ENCODE peak calls at places on chromosomes 7 and 10, in eight cellular contexts. F, C, G, Y, L, K, V and H are unnamed samples.

GRCh38 chr7:37643876-37644275 is 39.7 kb upstream of the GPR141 start:
- DNase-seq in F (peak; percentile 75), C (no peak), G (no peak), Y (no peak), L (no peak), K (no peak), V (no peak), H (no peak)

GRCh38 chr10:63666836-63667383 is 145.7 kb downstream of the REEP3 start:
- DNase-seq in F (no peak), C (peak; percentile 96), G (peak; percentile 49), Y (no peak), L (no peak), K (no peak), V (no peak), H (no peak)

GRCh38 chr10:95343573-95343972 is 52.8 kb upstream of the PDLIM1 start:
- DNase-seq in F (peak; percentile 24), C (no peak), G (no peak), Y (no peak), L (no peak), K (no peak), V (no peak), H (no peak)

GRCh38 chr7:2451171-2452073 is 24.8 kb downstream of the GRIFIN start:
- DNase-seq in F (peak; percentile 91), C (peak; percentile 72), G (peak; percentile 48), Y (peak; percentile 94), L (peak; percentile 77), K (peak; percentile 91), V (peak; percentile 66), H (peak; percentile 90)

GRCh38 chr7:887488-887820 is 11.1 kb downstream of the GET4 start:
- DNase-seq in F (no peak), C (no peak), G (no peak), Y (no peak), L (no peak), K (no peak), V (no peak), H (no peak)

GRCh38 chr10:15262036-15262713 is 93.7 kb upstream of the NMT2 start:
- DNase-seq in F (no peak), C (peak; percentile 65), G (no peak), Y (peak; percentile 24), L (no peak), K (no peak), V (no peak), H (no peak)

GRCh38 chr7:30526163-30526562 is 21.5 kb upstream of the GGCT start:
- DNase-seq in F (no peak), C (no peak), G (no peak), Y (no peak), L (no peak), K (no peak), V (no peak), H (no peak)

GRCh38 chr7:140019172-140019571 is 43.6 kb downstream of the PARP12 start:
- DNase-seq in F (no peak), C (no peak), G (no peak), Y (no peak), L (no peak), K (no peak), V (no peak), H (no peak)

GRCh38 chr10:49371967-49372366 is 23.9 kb downstream of the DRGX start:
- DNase-seq in F (peak; percentile 4), C (no peak), G (no peak), Y (no peak), L (no peak), K (peak; percentile 29), V (no peak), H (no peak)

GRCh38 chr10:132418520-132419416 is 21.8 kb downstream of the PWWP2B start:
- DNase-seq in F (peak; percentile 89), C (no peak), G (no peak), Y (peak; percentile 68), L (peak; percentile 35), K (peak; percentile 94), V (no peak), H (peak; percentile 87)

GRCh38 chr7:41825927-41826480 is 123.1 kb upstream of the INHBA start:
- DNase-seq in F (no peak), C (peak; percentile 13), G (no peak), Y (no peak), L (no peak), K (no peak), V (no peak), H (no peak)

GRCh38 chr10:76149602-76150138 is 718.2 kb downstream of the LRMDA start:
- DNase-seq in F (no peak), C (no peak), G (no peak), Y (no peak), L (no peak), K (no peak), V (no peak), H (no peak)

GRCh38 chr7:74365320-74366022 is 76.3 kb downstream of the CLIP2 start:
- DNase-seq in F (peak; percentile 97), C (peak; percentile 58), G (no peak), Y (peak; percentile 95), L (no peak), K (peak; percentile 89), V (no peak), H (peak; percentile 69)

GRCh38 chr10:16644146-16644545 is 122.5 kb upstream of the C1QL3 start:
- DNase-seq in F (no peak), C (peak; percentile 50), G (peak; percentile 81), Y (no peak), L (no peak), K (no peak), V (no peak), H (no peak)

GRCh38 chr7:111438369-111439289 is 123.7 kb downstream of the IMMP2L start:
- DNase-seq in F (peak; percentile 57), C (peak; percentile 77), G (peak; percentile 21), Y (no peak), L (no peak), K (no peak), V (no peak), H (no peak)

GRCh38 chr10:70694410-70695179 is 22.3 kb downstream of the ADAMTS14 start:
- DNase-seq in F (no peak), C (peak; percentile 64), G (no peak), Y (no peak), L (no peak), K (no peak), V (no peak), H (no peak)

GRCh38 chr7:157445956-157446295 is 109.1 kb downstream of the DNAJB6 start:
- DNase-seq in F (no peak), C (no peak), G (no peak), Y (no peak), L (no peak), K (peak; percentile 27), V (no peak), H (no peak)

GRCh38 chr7:113188396-113188795 is 70.0 kb upstream of the SMIM30 start:
- DNase-seq in F (no peak), C (no peak), G (no peak), Y (no peak), L (no peak), K (no peak), V (no peak), H (no peak)

GRCh38 chr7:70580161-70580560 is 551.8 kb upstream of the GALNT17 start:
- DNase-seq in F (peak; percentile 80), C (no peak), G (no peak), Y (no peak), L (no peak), K (no peak), V (no peak), H (no peak)

GRCh38 chr10:127991543-127992255 is 84.8 kb downstream of the PTPRE start:
- DNase-seq in F (no peak), C (no peak), G (no peak), Y (no peak), L (no peak), K (no peak), V (no peak), H (peak; percentile 59)

GRCh38 chr7:152054377-152055230 is 29.1 kb downstream of the GALNT11 start:
- DNase-seq in F (peak; percentile 56), C (peak; percentile 85), G (peak; percentile 36), Y (no peak), L (no peak), K (no peak), V (no peak), H (no peak)

GRCh38 chr10:27550823-27551222 is 46.7 kb downstream of the RAB18 start:
- DNase-seq in F (no peak), C (no peak), G (no peak), Y (no peak), L (no peak), K (no peak), V (no peak), H (no peak)

GRCh38 chr7:2572101-2572842 is 13.5 kb downstream of the IQCE start:
- DNase-seq in F (peak; percentile 83), C (peak; percentile 58), G (peak; percentile 51), Y (no peak), L (no peak), K (peak; percentile 81), V (no peak), H (peak; percentile 73)

GRCh38 chr10:22252286-22252800 is 34.5 kb upstream of the EBLN1 start:
- DNase-seq in F (peak; percentile 58), C (peak; percentile 60), G (peak; percentile 28), Y (no peak), L (peak; percentile 33), K (peak; percentile 57), V (peak; percentile 19), H (peak; percentile 92)

GRCh38 chr7:12741951-12742575 is 54.6 kb downstream of the ARL4A start:
- DNase-seq in F (no peak), C (no peak), G (peak; percentile 16), Y (no peak), L (no peak), K (no peak), V (no peak), H (no peak)

GRCh38 chr10:72308320-72308987 is 34.7 kb downstream of the DDIT4 start:
- DNase-seq in F (peak; percentile 86), C (peak; percentile 98), G (peak; percentile 92), Y (no peak), L (no peak), K (peak; percentile 92), V (no peak), H (no peak)

GRCh38 chr7:64905133-64905532 is 2.1 kb downstream of the ZNF273 start:
- DNase-seq in F (no peak), C (no peak), G (no peak), Y (no peak), L (no peak), K (no peak), V (no peak), H (no peak)

GRCh38 chr10:30606313-30606712 is 23.2 kb downstream of the LYZL2 start:
- DNase-seq in F (no peak), C (no peak), G (no peak), Y (no peak), L (no peak), K (no peak), V (no peak), H (no peak)

GRCh38 chr7:33040803-33041516 is 21.6 kb downstream of the NT5C3A start:
- DNase-seq in F (no peak), C (no peak), G (peak; percentile 90), Y (no peak), L (no peak), K (no peak), V (peak; percentile 53), H (no peak)

GRCh38 chr7:29879609-29880008 is 73.3 kb downstream of the WIPF3 start:
- DNase-seq in F (no peak), C (peak; percentile 56), G (peak; percentile 46), Y (no peak), L (no peak), K (no peak), V (no peak), H (no peak)

GRCh38 chr7:115522174-115522573 is 508.4 kb downstream of the TFEC start:
- DNase-seq in F (no peak), C (no peak), G (no peak), Y (no peak), L (no peak), K (no peak), V (no peak), H (no peak)

GRCh38 chr10:84291389-84291788 is 37.0 kb upstream of the CCSER2 start:
- DNase-seq in F (peak; percentile 81), C (peak; percentile 81), G (peak; percentile 50), Y (no peak), L (peak; percentile 28), K (no peak), V (no peak), H (no peak)

GRCh38 chr10:124329368-124329767 is 89.4 kb downstream of the OAT start:
- DNase-seq in F (no peak), C (no peak), G (no peak), Y (no peak), L (no peak), K (peak; percentile 7), V (no peak), H (no peak)